ENCODE peak calls at places on chromosomes 11 and 22, in six cellular contexts. One of them, this sample, is unnamed.

GRCh38 chr11:130525307-130525706 is 76.9 kb downstream of the ADAMTS15 start:
- DNase-seq in stimulated activated CD4-positive, alpha-beta T cell treated with anti-CD3 and anti-CD28 coated beads, Interleukin-4, amount 100 ng/mL, for 1 hour: no peak
- DNase-seq in tibial artery: no peak
- DNase-seq in H7: no peak
- DNase-seq in RWPE1: no peak
- DNase-seq in astrocyte of the hippocampus: no peak
- DNase-seq in this sample: no peak

GRCh38 chr11:95713428-95713827 is 76.2 kb downstream of the FAM76B start:
- DNase-seq in stimulated activated CD4-positive, alpha-beta T cell treated with anti-CD3 and anti-CD28 coated beads, Interleukin-4, amount 100 ng/mL, for 1 hour: no peak
- DNase-seq in tibial artery: no peak
- DNase-seq in H7: no peak
- DNase-seq in RWPE1: no peak
- DNase-seq in astrocyte of the hippocampus: no peak
- DNase-seq in this sample: no peak

GRCh38 chr11:14422814-14423182 is 63.8 kb upstream of the RRAS2 start:
- DNase-seq in stimulated activated CD4-positive, alpha-beta T cell treated with anti-CD3 and anti-CD28 coated beads, Interleukin-4, amount 100 ng/mL, for 1 hour: no peak
- DNase-seq in tibial artery: no peak
- DNase-seq in H7: peak; percentile 35
- DNase-seq in RWPE1: no peak
- DNase-seq in astrocyte of the hippocampus: no peak
- DNase-seq in this sample: no peak

GRCh38 chr22:24429411-24430365 is 2.3 kb downstream of the ADORA2A start:
- DNase-seq in stimulated activated CD4-positive, alpha-beta T cell treated with anti-CD3 and anti-CD28 coated beads, Interleukin-4, amount 100 ng/mL, for 1 hour: peak; percentile 66
- DNase-seq in tibial artery: peak; percentile 10
- DNase-seq in H7: peak; percentile 79
- DNase-seq in RWPE1: no peak
- DNase-seq in astrocyte of the hippocampus: peak; percentile 88
- DNase-seq in this sample: no peak

GRCh38 chr11:45662665-45663485 is 2.5 kb downstream of the CHST1 start:
- DNase-seq in stimulated activated CD4-positive, alpha-beta T cell treated with anti-CD3 and anti-CD28 coated beads, Interleukin-4, amount 100 ng/mL, for 1 hour: no peak
- DNase-seq in tibial artery: no peak
- DNase-seq in H7: no peak
- DNase-seq in RWPE1: peak; percentile 43
- DNase-seq in astrocyte of the hippocampus: peak; percentile 90
- DNase-seq in this sample: no peak

GRCh38 chr22:47801541-47802245 is 1039.2 kb downstream of the TBC1D22A start:
- DNase-seq in stimulated activated CD4-positive, alpha-beta T cell treated with anti-CD3 and anti-CD28 coated beads, Interleukin-4, amount 100 ng/mL, for 1 hour: no peak
- DNase-seq in tibial artery: no peak
- DNase-seq in H7: no peak
- DNase-seq in RWPE1: no peak
- DNase-seq in astrocyte of the hippocampus: no peak
- DNase-seq in this sample: no peak

GRCh38 chr22:23123804-23124254 is 18.0 kb downstream of the RSPH14 start:
- DNase-seq in stimulated activated CD4-positive, alpha-beta T cell treated with anti-CD3 and anti-CD28 coated beads, Interleukin-4, amount 100 ng/mL, for 1 hour: no peak
- DNase-seq in tibial artery: no peak
- DNase-seq in H7: no peak
- DNase-seq in RWPE1: no peak
- DNase-seq in astrocyte of the hippocampus: no peak
- DNase-seq in this sample: no peak

GRCh38 chr22:44862981-44863860 is 110.8 kb downstream of the ARHGAP8 start:
- DNase-seq in stimulated activated CD4-positive, alpha-beta T cell treated with anti-CD3 and anti-CD28 coated beads, Interleukin-4, amount 100 ng/mL, for 1 hour: no peak
- DNase-seq in tibial artery: no peak
- DNase-seq in H7: peak; percentile 90
- DNase-seq in RWPE1: no peak
- DNase-seq in astrocyte of the hippocampus: no peak
- DNase-seq in this sample: no peak

GRCh38 chr11:134028368-134028920 is 40.4 kb upstream of the JAM3 start:
- DNase-seq in stimulated activated CD4-positive, alpha-beta T cell treated with anti-CD3 and anti-CD28 coated beads, Interleukin-4, amount 100 ng/mL, for 1 hour: no peak
- DNase-seq in tibial artery: no peak
- DNase-seq in H7: no peak
- DNase-seq in RWPE1: no peak
- DNase-seq in astrocyte of the hippocampus: no peak
- DNase-seq in this sample: no peak

GRCh38 chr11:79237676-79238075 is 203.2 kb downstream of the TENM4 start:
- DNase-seq in stimulated activated CD4-positive, alpha-beta T cell treated with anti-CD3 and anti-CD28 coated beads, Interleukin-4, amount 100 ng/mL, for 1 hour: no peak
- DNase-seq in tibial artery: no peak
- DNase-seq in H7: no peak
- DNase-seq in RWPE1: no peak
- DNase-seq in astrocyte of the hippocampus: peak; percentile 86
- DNase-seq in this sample: no peak

GRCh38 chr22:48088226-48088625 is 1325.8 kb downstream of the TBC1D22A start:
- DNase-seq in stimulated activated CD4-positive, alpha-beta T cell treated with anti-CD3 and anti-CD28 coated beads, Interleukin-4, amount 100 ng/mL, for 1 hour: no peak
- DNase-seq in tibial artery: no peak
- DNase-seq in H7: no peak
- DNase-seq in RWPE1: no peak
- DNase-seq in astrocyte of the hippocampus: no peak
- DNase-seq in this sample: no peak

GRCh38 chr11:118436639-118437045 is 350 bp downstream of the KMT2A start:
- DNase-seq in stimulated activated CD4-positive, alpha-beta T cell treated with anti-CD3 and anti-CD28 coated beads, Interleukin-4, amount 100 ng/mL, for 1 hour: peak; percentile 52
- DNase-seq in tibial artery: peak; percentile 21
- DNase-seq in H7: no peak
- DNase-seq in RWPE1: peak; percentile 37
- DNase-seq in astrocyte of the hippocampus: no peak
- DNase-seq in this sample: no peak

GRCh38 chr11:96472085-96472484 is 82.3 kb downstream of the JRKL start:
- DNase-seq in stimulated activated CD4-positive, alpha-beta T cell treated with anti-CD3 and anti-CD28 coated beads, Interleukin-4, amount 100 ng/mL, for 1 hour: no peak
- DNase-seq in tibial artery: no peak
- DNase-seq in H7: peak; percentile 12
- DNase-seq in RWPE1: no peak
- DNase-seq in astrocyte of the hippocampus: no peak
- DNase-seq in this sample: no peak

GRCh38 chr22:49838771-49839717 is 11.4 kb upstream of the BRD1 start:
- DNase-seq in stimulated activated CD4-positive, alpha-beta T cell treated with anti-CD3 and anti-CD28 coated beads, Interleukin-4, amount 100 ng/mL, for 1 hour: peak; percentile 78
- DNase-seq in tibial artery: no peak
- DNase-seq in H7: peak; percentile 86
- DNase-seq in RWPE1: no peak
- DNase-seq in astrocyte of the hippocampus: no peak
- DNase-seq in this sample: no peak

GRCh38 chr22:17633217-17633997 is 4.9 kb upstream of the ATP6V1E1 start:
- DNase-seq in stimulated activated CD4-positive, alpha-beta T cell treated with anti-CD3 and anti-CD28 coated beads, Interleukin-4, amount 100 ng/mL, for 1 hour: no peak
- DNase-seq in tibial artery: no peak
- DNase-seq in H7: no peak
- DNase-seq in RWPE1: peak; percentile 75
- DNase-seq in astrocyte of the hippocampus: peak; percentile 80
- DNase-seq in this sample: peak; percentile 34

GRCh38 chr22:17884084-17884483 is 109.8 kb upstream of the BID start:
- DNase-seq in stimulated activated CD4-positive, alpha-beta T cell treated with anti-CD3 and anti-CD28 coated beads, Interleukin-4, amount 100 ng/mL, for 1 hour: no peak
- DNase-seq in tibial artery: no peak
- DNase-seq in H7: peak; percentile 47
- DNase-seq in RWPE1: peak; percentile 34
- DNase-seq in astrocyte of the hippocampus: no peak
- DNase-seq in this sample: no peak

GRCh38 chr11:10742460-10743208 is 8.4 kb upstream of the CTR9 start:
- DNase-seq in stimulated activated CD4-positive, alpha-beta T cell treated with anti-CD3 and anti-CD28 coated beads, Interleukin-4, amount 100 ng/mL, for 1 hour: no peak
- DNase-seq in tibial artery: no peak
- DNase-seq in H7: no peak
- DNase-seq in RWPE1: no peak
- DNase-seq in astrocyte of the hippocampus: peak; percentile 32
- DNase-seq in this sample: no peak

GRCh38 chr11:18013790-18014507 is 1.1 kb upstream of the SERGEF start:
- DNase-seq in stimulated activated CD4-positive, alpha-beta T cell treated with anti-CD3 and anti-CD28 coated beads, Interleukin-4, amount 100 ng/mL, for 1 hour: no peak
- DNase-seq in tibial artery: no peak
- DNase-seq in H7: peak; percentile 34
- DNase-seq in RWPE1: no peak
- DNase-seq in astrocyte of the hippocampus: no peak
- DNase-seq in this sample: no peak

GRCh38 chr11:8206251-8207079 is 37.6 kb upstream of the RIC3 start:
- DNase-seq in stimulated activated CD4-positive, alpha-beta T cell treated with anti-CD3 and anti-CD28 coated beads, Interleukin-4, amount 100 ng/mL, for 1 hour: no peak
- DNase-seq in tibial artery: peak; percentile 63
- DNase-seq in H7: peak; percentile 55
- DNase-seq in RWPE1: no peak
- DNase-seq in astrocyte of the hippocampus: peak; percentile 75
- DNase-seq in this sample: no peak

GRCh38 chr11:34343153-34343552 is 14.7 kb downstream of the ABTB2 start:
- DNase-seq in stimulated activated CD4-positive, alpha-beta T cell treated with anti-CD3 and anti-CD28 coated beads, Interleukin-4, amount 100 ng/mL, for 1 hour: no peak
- DNase-seq in tibial artery: no peak
- DNase-seq in H7: no peak
- DNase-seq in RWPE1: peak; percentile 63
- DNase-seq in astrocyte of the hippocampus: peak; percentile 96
- DNase-seq in this sample: peak; percentile 48

GRCh38 chr22:25492950-25493790 is 71.3 kb upstream of the GRK3 start:
- DNase-seq in stimulated activated CD4-positive, alpha-beta T cell treated with anti-CD3 and anti-CD28 coated beads, Interleukin-4, amount 100 ng/mL, for 1 hour: no peak
- DNase-seq in tibial artery: no peak
- DNase-seq in H7: no peak
- DNase-seq in RWPE1: no peak
- DNase-seq in astrocyte of the hippocampus: peak; percentile 33
- DNase-seq in this sample: no peak

GRCh38 chr11:8086571-8086970 is 5.6 kb downstream of the TUB start:
- DNase-seq in stimulated activated CD4-positive, alpha-beta T cell treated with anti-CD3 and anti-CD28 coated beads, Interleukin-4, amount 100 ng/mL, for 1 hour: no peak
- DNase-seq in tibial artery: no peak
- DNase-seq in H7: no peak
- DNase-seq in RWPE1: no peak
- DNase-seq in astrocyte of the hippocampus: no peak
- DNase-seq in this sample: no peak

GRCh38 chr22:29461263-29461662 is 18.8 kb upstream of the NEFH start:
- DNase-seq in stimulated activated CD4-positive, alpha-beta T cell treated with anti-CD3 and anti-CD28 coated beads, Interleukin-4, amount 100 ng/mL, for 1 hour: no peak
- DNase-seq in tibial artery: no peak
- DNase-seq in H7: no peak
- DNase-seq in RWPE1: no peak
- DNase-seq in astrocyte of the hippocampus: no peak
- DNase-seq in this sample: no peak

GRCh38 chr11:116415095-116415494 is 357.7 kb downstream of the BUD13 start:
- DNase-seq in stimulated activated CD4-positive, alpha-beta T cell treated with anti-CD3 and anti-CD28 coated beads, Interleukin-4, amount 100 ng/mL, for 1 hour: no peak
- DNase-seq in tibial artery: no peak
- DNase-seq in H7: no peak
- DNase-seq in RWPE1: no peak
- DNase-seq in astrocyte of the hippocampus: peak; percentile 64
- DNase-seq in this sample: no peak

GRCh38 chr22:46957521-46957920 is 195.1 kb downstream of the TBC1D22A start:
- DNase-seq in stimulated activated CD4-positive, alpha-beta T cell treated with anti-CD3 and anti-CD28 coated beads, Interleukin-4, amount 100 ng/mL, for 1 hour: no peak
- DNase-seq in tibial artery: no peak
- DNase-seq in H7: no peak
- DNase-seq in RWPE1: no peak
- DNase-seq in astrocyte of the hippocampus: no peak
- DNase-seq in this sample: no peak

GRCh38 chr22:32662587-32662915 is 139.0 kb upstream of the TIMP3 start:
- DNase-seq in stimulated activated CD4-positive, alpha-beta T cell treated with anti-CD3 and anti-CD28 coated beads, Interleukin-4, amount 100 ng/mL, for 1 hour: no peak
- DNase-seq in tibial artery: no peak
- DNase-seq in H7: no peak
- DNase-seq in RWPE1: no peak
- DNase-seq in astrocyte of the hippocampus: no peak
- DNase-seq in this sample: no peak

GRCh38 chr22:28799834-28800307 is 498 bp downstream of the XBP1 start:
- DNase-seq in stimulated activated CD4-positive, alpha-beta T cell treated with anti-CD3 and anti-CD28 coated beads, Interleukin-4, amount 100 ng/mL, for 1 hour: no peak
- DNase-seq in tibial artery: peak; percentile 63
- DNase-seq in H7: no peak
- DNase-seq in RWPE1: peak; percentile 41
- DNase-seq in astrocyte of the hippocampus: peak; percentile 82
- DNase-seq in this sample: peak; percentile 31

GRCh38 chr22:24357547-24357946 is 69.9 kb upstream of the ADORA2A start:
- DNase-seq in stimulated activated CD4-positive, alpha-beta T cell treated with anti-CD3 and anti-CD28 coated beads, Interleukin-4, amount 100 ng/mL, for 1 hour: no peak
- DNase-seq in tibial artery: no peak
- DNase-seq in H7: no peak
- DNase-seq in RWPE1: no peak
- DNase-seq in astrocyte of the hippocampus: no peak
- DNase-seq in this sample: no peak

GRCh38 chr11:33187851-33188722 is 26.8 kb upstream of the CSTF3 start:
- DNase-seq in stimulated activated CD4-positive, alpha-beta T cell treated with anti-CD3 and anti-CD28 coated beads, Interleukin-4, amount 100 ng/mL, for 1 hour: no peak
- DNase-seq in tibial artery: peak; percentile 62
- DNase-seq in H7: peak; percentile 12
- DNase-seq in RWPE1: no peak
- DNase-seq in astrocyte of the hippocampus: no peak
- DNase-seq in this sample: no peak

GRCh38 chr11:62603072-62603408 is 1.4 kb upstream of the MTA2 start:
- DNase-seq in stimulated activated CD4-positive, alpha-beta T cell treated with anti-CD3 and anti-CD28 coated beads, Interleukin-4, amount 100 ng/mL, for 1 hour: no peak
- DNase-seq in tibial artery: no peak
- DNase-seq in H7: no peak
- DNase-seq in RWPE1: no peak
- DNase-seq in astrocyte of the hippocampus: no peak
- DNase-seq in this sample: no peak

GRCh38 chr11:117239295-117239694 is 6.8 kb downstream of the RNF214 start:
- DNase-seq in stimulated activated CD4-positive, alpha-beta T cell treated with anti-CD3 and anti-CD28 coated beads, Interleukin-4, amount 100 ng/mL, for 1 hour: no peak
- DNase-seq in tibial artery: no peak
- DNase-seq in H7: no peak
- DNase-seq in RWPE1: peak; percentile 78
- DNase-seq in astrocyte of the hippocampus: peak; percentile 88
- DNase-seq in this sample: peak; percentile 88

GRCh38 chr22:48226026-48227013 is 1463.9 kb downstream of the TBC1D22A start:
- DNase-seq in stimulated activated CD4-positive, alpha-beta T cell treated with anti-CD3 and anti-CD28 coated beads, Interleukin-4, amount 100 ng/mL, for 1 hour: no peak
- DNase-seq in tibial artery: no peak
- DNase-seq in H7: no peak
- DNase-seq in RWPE1: no peak
- DNase-seq in astrocyte of the hippocampus: no peak
- DNase-seq in this sample: no peak

GRCh38 chr11:64058494-64058893 is 22.8 kb downstream of the FLRT1 start:
- DNase-seq in stimulated activated CD4-positive, alpha-beta T cell treated with anti-CD3 and anti-CD28 coated beads, Interleukin-4, amount 100 ng/mL, for 1 hour: no peak
- DNase-seq in tibial artery: no peak
- DNase-seq in H7: no peak
- DNase-seq in RWPE1: no peak
- DNase-seq in astrocyte of the hippocampus: peak; percentile 46
- DNase-seq in this sample: no peak

GRCh38 chr11:68948496-68948895 is 32.3 kb downstream of the MRGPRD start:
- DNase-seq in stimulated activated CD4-positive, alpha-beta T cell treated with anti-CD3 and anti-CD28 coated beads, Interleukin-4, amount 100 ng/mL, for 1 hour: no peak
- DNase-seq in tibial artery: no peak
- DNase-seq in H7: no peak
- DNase-seq in RWPE1: no peak
- DNase-seq in astrocyte of the hippocampus: no peak
- DNase-seq in this sample: no peak

GRCh38 chr11:124302291-124302690 is 11.5 kb downstream of the OR8D1 start:
- DNase-seq in stimulated activated CD4-positive, alpha-beta T cell treated with anti-CD3 and anti-CD28 coated beads, Interleukin-4, amount 100 ng/mL, for 1 hour: no peak
- DNase-seq in tibial artery: no peak
- DNase-seq in H7: no peak
- DNase-seq in RWPE1: no peak
- DNase-seq in astrocyte of the hippocampus: no peak
- DNase-seq in this sample: no peak